ENCODE peak calls at places on chromosomes 6 and 20, in seven cellular contexts. U is heart right ventricle, E is tibial nerve, V is epithelial cell of esophagus, X is heart left ventricle, R is mesendoderm, K is cardiac fibroblast. O is an unnamed sample.

GRCh38 chr6:147930743-147931142 is 411.9 kb upstream of the SASH1 start:
- DNase-seq in U (no peak), E (no peak), V (peak; percentile 76), X (no peak), R (peak; percentile 27), K (no peak), O (no peak)

GRCh38 chr6:37019065-37019450 is 13.6 kb downstream of the FGD2 start:
- DNase-seq in U (no peak), E (no peak), V (peak; percentile 67), X (no peak), R (no peak), K (no peak), O (no peak)

GRCh38 chr6:170067923-170068360 is 222.9 kb downstream of the DLL1 start:
- DNase-seq in U (no peak), E (no peak), V (no peak), X (peak; percentile 7), R (no peak), K (no peak), O (peak; percentile 52)

GRCh38 chr20:58331961-58332551 is 22.5 kb downstream of the RAB22A start:
- DNase-seq in U (no peak), E (no peak), V (no peak), X (no peak), R (peak; percentile 14), K (no peak), O (no peak)

GRCh38 chr20:58169441-58169840 is 59.0 kb downstream of the ANKRD60 start:
- DNase-seq in U (no peak), E (no peak), V (no peak), X (no peak), R (no peak), K (no peak), O (no peak)

GRCh38 chr6:167549187-167549586 is 224.3 kb downstream of the TTLL2 start:
- DNase-seq in U (no peak), E (peak; percentile 49), V (no peak), X (no peak), R (no peak), K (no peak), O (no peak)

GRCh38 chr20:47673671-47673955 is 111.7 kb downstream of the SULF2 start:
- DNase-seq in U (no peak), E (no peak), V (no peak), X (no peak), R (no peak), K (no peak), O (no peak)

GRCh38 chr20:47973519-47974233 is 188.4 kb upstream of the SULF2 start:
- DNase-seq in U (peak; percentile 49), E (no peak), V (no peak), X (peak; percentile 59), R (peak; percentile 64), K (peak; percentile 30), O (no peak)

GRCh38 chr6:88223298-88223697 is 57.2 kb upstream of the CNR1 start:
- DNase-seq in U (no peak), E (no peak), V (no peak), X (no peak), R (no peak), K (no peak), O (no peak)

GRCh38 chr6:149473080-149474052 is 11.4 kb downstream of the ZC3H12D start:
- DNase-seq in U (no peak), E (no peak), V (peak; percentile 57), X (peak; percentile 50), R (no peak), K (no peak), O (no peak)

GRCh38 chr20:24684954-24685691 is 215.7 kb downstream of the SYNDIG1 start:
- DNase-seq in U (no peak), E (no peak), V (no peak), X (no peak), R (peak; percentile 44), K (no peak), O (no peak)

GRCh38 chr6:130574146-130574545 is 208.3 kb downstream of the TMEM200A start:
- DNase-seq in U (no peak), E (no peak), V (no peak), X (no peak), R (no peak), K (no peak), O (no peak)

GRCh38 chr6:159973406-159973805 is 4.5 kb downstream of the IGF2R start:
- DNase-seq in U (no peak), E (no peak), V (no peak), X (no peak), R (no peak), K (no peak), O (no peak)

GRCh38 chr6:152983637-152984386 is 971 bp upstream of the FBXO5 start:
- DNase-seq in U (peak; percentile 97), E (peak; percentile 85), V (peak; percentile 90), X (peak; percentile 74), R (peak; percentile 98), K (peak; percentile 83), O (peak; percentile 96)

GRCh38 chr6:27871919-27872633 is 40.1 kb downstream of the OR2B2 start:
- DNase-seq in U (peak; percentile 36), E (peak; percentile 81), V (peak; percentile 96), X (peak; percentile 80), R (peak; percentile 98), K (peak; percentile 98), O (no peak)

GRCh38 chr6:44264154-44265002 is 973 bp downstream of the NFKBIE start:
- DNase-seq in U (peak; percentile 42), E (no peak), V (no peak), X (peak; percentile 50), R (no peak), K (no peak), O (no peak)
- H3K4me3 ChIP-seq in U (peak overlapping the region; percentile 67), E (peak overlapping the region; percentile 60), V (peak overlapping the region; percentile 74), X (peak overlapping the region; percentile 70), R (peak overlapping the region; percentile 67), K (peak overlapping the region; percentile 78), O (peak overlapping the region; percentile 83)

GRCh38 chr6:157764346-157765068 is 58.5 kb upstream of the SNX9 start:
- DNase-seq in U (peak; percentile 69), E (peak; percentile 66), V (peak; percentile 100), X (peak; percentile 80), R (peak; percentile 75), K (peak; percentile 99), O (peak; percentile 94)

GRCh38 chr6:157762636-157763035 is 60.4 kb upstream of the SNX9 start:
- DNase-seq in U (no peak), E (no peak), V (no peak), X (no peak), R (peak; percentile 55), K (no peak), O (no peak)

GRCh38 chr6:157763894-157764345 is 59.1 kb upstream of the SNX9 start:
- DNase-seq in U (no peak), E (no peak), V (no peak), X (no peak), R (no peak), K (no peak), O (no peak)

GRCh38 chr6:157761926-157762325 is 61.1 kb upstream of the SNX9 start:
- DNase-seq in U (no peak), E (no peak), V (no peak), X (no peak), R (no peak), K (no peak), O (no peak)

DNA sequence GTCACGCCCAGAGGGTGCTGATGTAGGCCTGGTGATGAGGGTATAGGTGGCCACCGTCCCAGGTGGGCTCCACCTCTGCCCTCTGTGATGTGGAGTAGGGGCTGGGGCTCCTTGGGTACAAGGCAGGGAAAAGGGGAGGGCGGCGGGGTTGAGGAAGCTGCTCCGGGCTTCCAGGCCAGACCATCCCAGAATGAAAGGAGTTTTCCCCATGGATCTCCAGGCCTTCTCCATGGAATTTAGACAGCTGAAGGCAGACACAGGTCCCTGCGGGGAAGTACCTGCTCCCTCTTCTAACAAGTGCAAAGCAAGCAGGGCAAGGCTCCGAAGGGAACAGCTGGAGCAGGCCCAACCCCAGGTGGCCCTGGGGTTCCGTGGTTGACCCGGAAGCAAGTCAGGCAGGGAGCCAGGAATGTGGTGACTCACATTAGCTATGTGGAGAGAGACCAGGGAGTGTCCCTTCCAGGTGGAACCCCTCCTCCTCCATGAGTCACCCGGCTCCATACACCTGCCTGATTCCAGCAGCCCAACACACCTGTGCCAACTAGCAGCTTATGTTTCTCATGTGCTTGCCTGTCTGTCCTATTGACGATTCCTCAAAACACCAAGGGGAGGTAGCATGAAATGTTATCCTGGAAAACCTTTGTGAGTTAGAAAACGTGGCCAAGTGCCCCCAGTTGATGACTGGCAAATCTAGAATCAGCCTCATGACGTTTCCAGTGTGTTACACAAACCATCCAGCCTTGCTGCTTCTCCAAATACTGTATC is 59.7 kb upstream of the SNX9 start:
- DNase-seq in U (peak; percentile 29), E (no peak), V (peak; percentile 100), X (peak; percentile 45), R (peak; percentile 97), K (peak; percentile 72), O (no peak)
- H3K4me3 ChIP-seq in U (no peak overlapping the region), E (no peak overlapping the region), V (no peak overlapping the region), X (no peak overlapping the region), R (no peak overlapping the region), K (no peak overlapping the region), O (no peak overlapping the region)

DNA sequence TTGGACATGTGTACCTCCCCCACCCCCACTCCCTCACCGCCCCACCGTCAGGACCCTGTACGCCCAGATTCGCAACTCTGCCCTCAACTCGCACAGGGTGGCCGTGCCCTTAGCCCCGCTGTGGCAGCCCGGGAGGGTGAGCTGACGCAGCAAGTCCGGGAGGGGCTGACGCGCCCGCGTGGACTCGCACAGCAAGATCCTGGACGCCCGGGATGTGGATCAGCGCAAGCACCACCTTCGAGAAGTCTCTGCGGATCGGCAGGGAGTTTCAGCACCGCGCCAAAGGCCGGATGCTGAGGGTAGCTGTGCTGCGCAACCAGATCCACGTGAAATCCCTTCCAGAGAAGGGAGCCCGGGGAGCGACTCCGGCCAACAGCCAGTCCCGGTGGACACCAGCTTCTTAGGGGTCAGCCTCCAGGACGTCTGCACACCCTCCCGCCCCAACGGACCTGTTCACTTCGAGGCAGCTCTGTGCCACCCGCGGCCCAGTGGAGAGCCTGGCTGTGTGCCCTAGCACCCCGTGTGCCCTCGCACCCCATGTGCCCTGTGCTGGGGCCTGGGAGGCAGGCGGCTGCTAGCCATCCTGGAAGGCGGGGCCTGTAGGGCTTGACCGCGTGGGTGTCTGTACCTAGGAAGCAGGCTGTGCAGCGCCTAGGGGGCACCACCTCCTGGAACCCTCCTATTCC is 6.7 kb upstream of the GJA10 start:
- DNase-seq in U (no peak), E (no peak), V (peak; percentile 15), X (no peak), R (peak; percentile 16), K (peak; percentile 4), O (no peak)
- H3K4me3 ChIP-seq in U (no peak overlapping the region), E (no peak overlapping the region), V (no peak overlapping the region), X (no peak overlapping the region), R (no peak overlapping the region), K (no peak overlapping the region), O (no peak overlapping the region)

DNA sequence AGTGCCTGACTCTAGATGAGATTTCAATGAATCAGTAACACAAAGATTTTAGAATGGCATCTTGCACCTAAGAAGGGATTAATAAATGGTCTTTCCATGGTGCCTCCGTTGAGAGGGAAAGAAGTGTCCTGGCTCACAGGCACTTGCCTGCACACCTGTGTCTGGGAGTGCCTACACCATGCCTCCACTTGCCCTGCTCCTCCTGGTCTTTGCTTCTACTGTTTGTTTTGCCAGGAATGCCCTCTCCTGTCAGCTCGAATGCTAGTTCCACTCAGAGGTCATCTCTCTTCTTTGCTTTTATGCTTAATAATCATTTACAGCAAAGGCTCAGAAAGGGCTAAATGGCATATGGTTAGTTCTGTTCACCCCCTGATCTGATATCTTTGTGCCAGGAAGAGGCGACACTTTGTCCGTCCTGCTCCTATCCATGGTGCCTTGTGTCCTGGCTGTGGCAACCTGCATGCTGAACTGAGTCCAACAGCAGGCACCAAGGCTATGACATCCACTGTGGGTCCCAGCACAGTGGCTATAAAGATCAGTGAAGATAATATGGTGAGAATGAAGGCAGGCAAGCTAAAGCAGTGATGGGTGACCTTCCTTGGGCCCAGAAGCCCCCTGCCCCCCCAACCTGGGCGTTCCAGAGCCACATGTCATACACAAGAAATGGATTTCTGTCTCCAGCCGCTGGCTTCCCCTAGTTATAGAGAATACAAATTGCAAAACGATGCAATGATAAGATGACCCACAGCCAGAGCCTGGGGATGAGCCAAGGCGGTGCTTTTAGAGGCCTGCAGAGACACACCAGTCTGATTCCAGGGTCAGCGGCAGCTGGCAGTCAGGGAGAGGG is 1.4 kb downstream of the C6orf132 start:
- DNase-seq in U (no peak), E (peak; percentile 41), V (peak; percentile 72), X (no peak), R (no peak), K (no peak), O (no peak)
- H3K4me3 ChIP-seq in U (no peak overlapping the region), E (no peak overlapping the region), V (peak overlapping the region; percentile 65), X (no peak overlapping the region), R (peak overlapping the region; percentile 91), K (no peak overlapping the region), O (no peak overlapping the region)

O was measured in coronary artery.